ENCODE peak calls at places on chromosome 15, in four cellular contexts. One of them, this sample, is unnamed.

GRCh38 chr15:94125131-94125530 is 106.2 kb upstream of the MCTP2 start:
- DNase-seq in progenitor cell of endocrine pancreas: no peak
- DNase-seq in lower leg skin: no peak
- DNase-seq in MM.1S: no peak
- DNase-seq in this sample: peak

GRCh38 chr15:78313383-78313782 is 14.0 kb upstream of the SKIC8 start:
- DNase-seq in progenitor cell of endocrine pancreas: no peak
- DNase-seq in lower leg skin: peak
- DNase-seq in MM.1S: no peak
- DNase-seq in this sample: no peak

GRCh38 chr15:67510597-67511225 is 10.2 kb upstream of the C15orf61 start:
- DNase-seq in progenitor cell of endocrine pancreas: no peak
- DNase-seq in lower leg skin: no peak
- DNase-seq in MM.1S: no peak
- DNase-seq in this sample: peak

GRCh38 chr15:85773249-85773648 is 21.5 kb downstream of the KLHL25 start:
- DNase-seq in progenitor cell of endocrine pancreas: no peak
- DNase-seq in lower leg skin: no peak
- DNase-seq in MM.1S: no peak
- DNase-seq in this sample: no peak

GRCh38 chr15:32029862-32030781 is at the start of gene CHRNA7:
- DNase-seq in progenitor cell of endocrine pancreas: peak
- DNase-seq in lower leg skin: peak
- DNase-seq in MM.1S: peak
- DNase-seq in this sample: peak

GRCh38 chr15:96333194-96334016 is 2.9 kb downstream of the NR2F2 start:
- DNase-seq in progenitor cell of endocrine pancreas: no peak
- DNase-seq in lower leg skin: peak
- DNase-seq in MM.1S: no peak
- DNase-seq in this sample: peak

GRCh38 chr15:70578196-70578595 is 185.2 kb downstream of the UACA start:
- DNase-seq in progenitor cell of endocrine pancreas: no peak
- DNase-seq in lower leg skin: peak
- DNase-seq in MM.1S: no peak
- DNase-seq in this sample: no peak

GRCh38 chr15:77817434-77817833 is 184.7 kb upstream of the LINGO1 start:
- DNase-seq in progenitor cell of endocrine pancreas: no peak
- DNase-seq in lower leg skin: no peak
- DNase-seq in MM.1S: no peak
- DNase-seq in this sample: no peak

GRCh38 chr15:75061272-75061671 is 37.9 kb downstream of the PPCDC start:
- DNase-seq in progenitor cell of endocrine pancreas: no peak
- DNase-seq in lower leg skin: peak
- DNase-seq in MM.1S: peak
- DNase-seq in this sample: peak

GRCh38 chr15:70853855-70854668 is at the start of gene LARP6:
- DNase-seq in progenitor cell of endocrine pancreas: peak
- DNase-seq in lower leg skin: peak
- DNase-seq in MM.1S: peak
- DNase-seq in this sample: peak

GRCh38 chr15:31867536-31868442 is 162.5 kb upstream of the CHRNA7 start:
- DNase-seq in progenitor cell of endocrine pancreas: peak
- DNase-seq in lower leg skin: peak
- DNase-seq in MM.1S: peak
- DNase-seq in this sample: peak

GRCh38 chr15:35427091-35427490 is 118.9 kb downstream of the DPH6 start:
- DNase-seq in progenitor cell of endocrine pancreas: no peak
- DNase-seq in lower leg skin: no peak
- DNase-seq in MM.1S: no peak
- DNase-seq in this sample: peak

GRCh38 chr15:56339594-56339993 is 25.6 kb upstream of the TEX9 start:
- DNase-seq in progenitor cell of endocrine pancreas: no peak
- DNase-seq in lower leg skin: no peak
- DNase-seq in MM.1S: no peak
- DNase-seq in this sample: no peak

GRCh38 chr15:95176794-95177577 is 945.6 kb downstream of the MCTP2 start:
- DNase-seq in progenitor cell of endocrine pancreas: no peak
- DNase-seq in lower leg skin: no peak
- DNase-seq in MM.1S: no peak
- DNase-seq in this sample: no peak
- TF ChIP-seq CTCF in progenitor cell of endocrine pancreas: no peak
- TF ChIP-seq CTCF in lower leg skin: no peak
- TF ChIP-seq CTCF in MM.1S: no peak
- TF ChIP-seq CTCF in this sample: no peak

GRCh38 chr15:64149424-64150235 is 1.9 kb upstream of the SNX22 start:
- DNase-seq in progenitor cell of endocrine pancreas: no peak
- DNase-seq in lower leg skin: peak
- DNase-seq in MM.1S: peak
- DNase-seq in this sample: no peak
- TF ChIP-seq CTCF in progenitor cell of endocrine pancreas: no peak
- TF ChIP-seq CTCF in lower leg skin: no peak
- TF ChIP-seq CTCF in MM.1S: peak
- TF ChIP-seq CTCF in this sample: peak

GRCh38 chr15:73959012-73959581 is 32.8 kb downstream of the LOXL1 start:
- DNase-seq in progenitor cell of endocrine pancreas: no peak
- DNase-seq in lower leg skin: peak
- DNase-seq in MM.1S: peak
- DNase-seq in this sample: no peak
- TF ChIP-seq CTCF in progenitor cell of endocrine pancreas: no peak
- TF ChIP-seq CTCF in lower leg skin: no peak
- TF ChIP-seq CTCF in MM.1S: peak
- TF ChIP-seq CTCF in this sample: no peak

GRCh38 chr15:40937762-40938529 is 8.8 kb downstream of the DLL4 start:
- DNase-seq in progenitor cell of endocrine pancreas: no peak
- DNase-seq in lower leg skin: no peak
- DNase-seq in MM.1S: no peak
- DNase-seq in this sample: no peak
- TF ChIP-seq CTCF in progenitor cell of endocrine pancreas: peak
- TF ChIP-seq CTCF in lower leg skin: no peak
- TF ChIP-seq CTCF in MM.1S: peak
- TF ChIP-seq CTCF in this sample: peak